ENCODE peak calls at places on chromosomes 11 and 22, in five cellular contexts. One of them, this sample, is unnamed.

GRCh38 chr11:123063396-123064267 is 1.7 kb upstream of the HSPA8 start:
- DNase-seq in Calu3: peak; percentile 27
- DNase-seq in activated naive CD8-positive, alpha-beta T cell treated with anti-CD3 and anti-CD28 coated beads, Interleukin-2, amount 50 U/mL, for 24 hours: peak; percentile 40
- DNase-seq in iPS DF 19.7: no peak
- DNase-seq in ACHN: peak; percentile 57
- DNase-seq in this sample: peak; percentile 34

GRCh38 chr22:27420186-27420816 is 381.3 kb downstream of the MN1 start:
- DNase-seq in ACHN: no peak
- DNase-seq in Calu3: no peak
- DNase-seq in iPS DF 19.7: no peak
- DNase-seq in activated naive CD8-positive, alpha-beta T cell treated with anti-CD3 and anti-CD28 coated beads, Interleukin-2, amount 50 U/mL, for 24 hours: no peak
- DNase-seq in this sample: no peak

GRCh38 chr11:86765146-86765663 is 35.1 kb upstream of the PRSS23 start:
- DNase-seq in activated naive CD8-positive, alpha-beta T cell treated with anti-CD3 and anti-CD28 coated beads, Interleukin-2, amount 50 U/mL, for 24 hours: no peak
- DNase-seq in iPS DF 19.7: no peak
- DNase-seq in Calu3: no peak
- DNase-seq in ACHN: no peak
- DNase-seq in this sample: no peak

GRCh38 chr11:35629914-35630313 is 11.7 kb downstream of the FJX1 start:
- DNase-seq in Calu3: peak; percentile 68
- DNase-seq in iPS DF 19.7: no peak
- DNase-seq in activated naive CD8-positive, alpha-beta T cell treated with anti-CD3 and anti-CD28 coated beads, Interleukin-2, amount 50 U/mL, for 24 hours: no peak
- DNase-seq in ACHN: peak; percentile 99
- DNase-seq in this sample: peak; percentile 85

GRCh38 chr22:37241351-37242142 is 2.5 kb downstream of the RAC2 start:
- DNase-seq in ACHN: no peak
- DNase-seq in Calu3: no peak
- DNase-seq in iPS DF 19.7: no peak
- DNase-seq in activated naive CD8-positive, alpha-beta T cell treated with anti-CD3 and anti-CD28 coated beads, Interleukin-2, amount 50 U/mL, for 24 hours: peak; percentile 67
- DNase-seq in this sample: no peak

GRCh38 chr11:75024068-75024449 is 35.3 kb downstream of the NEU3 start:
- DNase-seq in activated naive CD8-positive, alpha-beta T cell treated with anti-CD3 and anti-CD28 coated beads, Interleukin-2, amount 50 U/mL, for 24 hours: no peak
- DNase-seq in ACHN: no peak
- DNase-seq in iPS DF 19.7: no peak
- DNase-seq in Calu3: no peak
- DNase-seq in this sample: no peak

GRCh38 chr11:133906746-133907145 is 50.0 kb downstream of the IGSF9B start:
- DNase-seq in iPS DF 19.7: no peak
- DNase-seq in activated naive CD8-positive, alpha-beta T cell treated with anti-CD3 and anti-CD28 coated beads, Interleukin-2, amount 50 U/mL, for 24 hours: no peak
- DNase-seq in Calu3: no peak
- DNase-seq in ACHN: no peak
- DNase-seq in this sample: no peak

GRCh38 chr22:41528938-41529561 is 15.2 kb downstream of the POLR3H start:
- DNase-seq in iPS DF 19.7: no peak
- DNase-seq in Calu3: no peak
- DNase-seq in activated naive CD8-positive, alpha-beta T cell treated with anti-CD3 and anti-CD28 coated beads, Interleukin-2, amount 50 U/mL, for 24 hours: no peak
- DNase-seq in ACHN: no peak
- DNase-seq in this sample: no peak

GRCh38 chr11:79028214-79028613 is 412.6 kb downstream of the TENM4 start:
- DNase-seq in iPS DF 19.7: no peak
- DNase-seq in activated naive CD8-positive, alpha-beta T cell treated with anti-CD3 and anti-CD28 coated beads, Interleukin-2, amount 50 U/mL, for 24 hours: no peak
- DNase-seq in ACHN: no peak
- DNase-seq in Calu3: no peak
- DNase-seq in this sample: no peak

GRCh38 chr11:19978668-19979518 is 181.4 kb downstream of the DBX1 start:
- DNase-seq in iPS DF 19.7: no peak
- DNase-seq in ACHN: peak; percentile 77
- DNase-seq in Calu3: peak; percentile 61
- DNase-seq in activated naive CD8-positive, alpha-beta T cell treated with anti-CD3 and anti-CD28 coated beads, Interleukin-2, amount 50 U/mL, for 24 hours: peak; percentile 9
- DNase-seq in this sample: peak; percentile 71

GRCh38 chr11:76690736-76691135 is 20.2 kb upstream of the LRRC32 start:
- DNase-seq in iPS DF 19.7: no peak
- DNase-seq in Calu3: no peak
- DNase-seq in activated naive CD8-positive, alpha-beta T cell treated with anti-CD3 and anti-CD28 coated beads, Interleukin-2, amount 50 U/mL, for 24 hours: no peak
- DNase-seq in ACHN: no peak
- DNase-seq in this sample: peak; percentile 84

GRCh38 chr11:88174627-88175003 is 628 bp downstream of the RAB38 start:
- DNase-seq in activated naive CD8-positive, alpha-beta T cell treated with anti-CD3 and anti-CD28 coated beads, Interleukin-2, amount 50 U/mL, for 24 hours: peak; percentile 72
- DNase-seq in Calu3: peak; percentile 62
- DNase-seq in ACHN: peak; percentile 83
- DNase-seq in iPS DF 19.7: no peak
- DNase-seq in this sample: peak; percentile 73

GRCh38 chr11:99901175-99901574 is 785.9 kb upstream of the ARHGAP42 start:
- DNase-seq in iPS DF 19.7: no peak
- DNase-seq in Calu3: no peak
- DNase-seq in activated naive CD8-positive, alpha-beta T cell treated with anti-CD3 and anti-CD28 coated beads, Interleukin-2, amount 50 U/mL, for 24 hours: no peak
- DNase-seq in ACHN: no peak
- DNase-seq in this sample: no peak

GRCh38 chr22:24134090-24134846 is 47.0 kb upstream of the SUSD2 start:
- DNase-seq in Calu3: no peak
- DNase-seq in activated naive CD8-positive, alpha-beta T cell treated with anti-CD3 and anti-CD28 coated beads, Interleukin-2, amount 50 U/mL, for 24 hours: peak; percentile 71
- DNase-seq in iPS DF 19.7: no peak
- DNase-seq in ACHN: no peak
- DNase-seq in this sample: no peak

GRCh38 chr22:37777122-37777687 is 30.5 kb upstream of the GCAT start:
- DNase-seq in ACHN: peak; percentile 88
- DNase-seq in activated naive CD8-positive, alpha-beta T cell treated with anti-CD3 and anti-CD28 coated beads, Interleukin-2, amount 50 U/mL, for 24 hours: no peak
- DNase-seq in Calu3: peak; percentile 85
- DNase-seq in iPS DF 19.7: no peak
- DNase-seq in this sample: peak; percentile 82

GRCh38 chr11:128884054-128884453 is 7.1 kb upstream of the KCNJ5 start:
- DNase-seq in iPS DF 19.7: no peak
- DNase-seq in activated naive CD8-positive, alpha-beta T cell treated with anti-CD3 and anti-CD28 coated beads, Interleukin-2, amount 50 U/mL, for 24 hours: no peak
- DNase-seq in ACHN: no peak
- DNase-seq in Calu3: no peak
- DNase-seq in this sample: no peak

GRCh38 chr11:123475478-123475877 is 45.4 kb downstream of the GRAMD1B start:
- DNase-seq in Calu3: no peak
- DNase-seq in iPS DF 19.7: no peak
- DNase-seq in ACHN: no peak
- DNase-seq in activated naive CD8-positive, alpha-beta T cell treated with anti-CD3 and anti-CD28 coated beads, Interleukin-2, amount 50 U/mL, for 24 hours: no peak
- DNase-seq in this sample: peak; percentile 18

GRCh38 chr22:50482107-50483074 is 1.0 kb downstream of the ADM2 start:
- DNase-seq in Calu3: no peak
- DNase-seq in ACHN: no peak
- DNase-seq in iPS DF 19.7: no peak
- DNase-seq in activated naive CD8-positive, alpha-beta T cell treated with anti-CD3 and anti-CD28 coated beads, Interleukin-2, amount 50 U/mL, for 24 hours: no peak
- DNase-seq in this sample: no peak

GRCh38 chr22:42114721-42115120 is 15.9 kb downstream of the CYP2D6 start:
- DNase-seq in Calu3: no peak
- DNase-seq in iPS DF 19.7: no peak
- DNase-seq in activated naive CD8-positive, alpha-beta T cell treated with anti-CD3 and anti-CD28 coated beads, Interleukin-2, amount 50 U/mL, for 24 hours: no peak
- DNase-seq in ACHN: peak; percentile 53
- DNase-seq in this sample: no peak

GRCh38 chr11:34524696-34525095 is 11.1 kb upstream of the ELF5 start:
- DNase-seq in iPS DF 19.7: no peak
- DNase-seq in activated naive CD8-positive, alpha-beta T cell treated with anti-CD3 and anti-CD28 coated beads, Interleukin-2, amount 50 U/mL, for 24 hours: no peak
- DNase-seq in ACHN: no peak
- DNase-seq in Calu3: no peak
- DNase-seq in this sample: no peak

GRCh38 chr11:84247931-84248330 is 961.8 kb upstream of the CCDC90B start:
- DNase-seq in ACHN: no peak
- DNase-seq in iPS DF 19.7: no peak
- DNase-seq in activated naive CD8-positive, alpha-beta T cell treated with anti-CD3 and anti-CD28 coated beads, Interleukin-2, amount 50 U/mL, for 24 hours: no peak
- DNase-seq in Calu3: no peak
- DNase-seq in this sample: no peak

GRCh38 chr11:61338783-61339489 is 5.9 kb downstream of the TKFC start:
- DNase-seq in activated naive CD8-positive, alpha-beta T cell treated with anti-CD3 and anti-CD28 coated beads, Interleukin-2, amount 50 U/mL, for 24 hours: no peak
- DNase-seq in Calu3: no peak
- DNase-seq in iPS DF 19.7: no peak
- DNase-seq in ACHN: no peak
- DNase-seq in this sample: no peak

GRCh38 chr22:47281126-47282106 is 519.0 kb downstream of the TBC1D22A start:
- DNase-seq in activated naive CD8-positive, alpha-beta T cell treated with anti-CD3 and anti-CD28 coated beads, Interleukin-2, amount 50 U/mL, for 24 hours: no peak
- DNase-seq in Calu3: no peak
- DNase-seq in iPS DF 19.7: no peak
- DNase-seq in ACHN: peak; percentile 25
- DNase-seq in this sample: peak; percentile 61

GRCh38 chr11:96715208-96715607 is 325.4 kb downstream of the JRKL start:
- DNase-seq in Calu3: no peak
- DNase-seq in iPS DF 19.7: no peak
- DNase-seq in ACHN: no peak
- DNase-seq in activated naive CD8-positive, alpha-beta T cell treated with anti-CD3 and anti-CD28 coated beads, Interleukin-2, amount 50 U/mL, for 24 hours: no peak
- DNase-seq in this sample: no peak

GRCh38 chr11:33242575-33242974 is 14.6 kb upstream of the HIPK3 start:
- DNase-seq in iPS DF 19.7: no peak
- DNase-seq in Calu3: no peak
- DNase-seq in ACHN: no peak
- DNase-seq in activated naive CD8-positive, alpha-beta T cell treated with anti-CD3 and anti-CD28 coated beads, Interleukin-2, amount 50 U/mL, for 24 hours: no peak
- DNase-seq in this sample: no peak

GRCh38 chr11:36304349-36304748 is 8.3 kb downstream of the PRR5L start:
- DNase-seq in ACHN: no peak
- DNase-seq in iPS DF 19.7: no peak
- DNase-seq in Calu3: no peak
- DNase-seq in activated naive CD8-positive, alpha-beta T cell treated with anti-CD3 and anti-CD28 coated beads, Interleukin-2, amount 50 U/mL, for 24 hours: no peak
- DNase-seq in this sample: peak; percentile 26

GRCh38 chr11:132715041-132715440 is 817.3 kb downstream of the OPCML start:
- DNase-seq in activated naive CD8-positive, alpha-beta T cell treated with anti-CD3 and anti-CD28 coated beads, Interleukin-2, amount 50 U/mL, for 24 hours: no peak
- DNase-seq in ACHN: no peak
- DNase-seq in Calu3: no peak
- DNase-seq in iPS DF 19.7: no peak
- DNase-seq in this sample: peak; percentile 26

GRCh38 chr22:48488611-48489456 is 1338.8 kb downstream of the BRD1 start:
- DNase-seq in iPS DF 19.7: no peak
- DNase-seq in ACHN: no peak
- DNase-seq in activated naive CD8-positive, alpha-beta T cell treated with anti-CD3 and anti-CD28 coated beads, Interleukin-2, amount 50 U/mL, for 24 hours: no peak
- DNase-seq in Calu3: no peak
- DNase-seq in this sample: peak; percentile 84

GRCh38 chr11:89182773-89183172 is 5.1 kb downstream of the TYR start:
- DNase-seq in activated naive CD8-positive, alpha-beta T cell treated with anti-CD3 and anti-CD28 coated beads, Interleukin-2, amount 50 U/mL, for 24 hours: no peak
- DNase-seq in Calu3: no peak
- DNase-seq in ACHN: no peak
- DNase-seq in iPS DF 19.7: no peak
- DNase-seq in this sample: peak; percentile 25

GRCh38 chr11:16778876-16779275 is 40.4 kb downstream of the C11orf58 start:
- DNase-seq in iPS DF 19.7: no peak
- DNase-seq in activated naive CD8-positive, alpha-beta T cell treated with anti-CD3 and anti-CD28 coated beads, Interleukin-2, amount 50 U/mL, for 24 hours: no peak
- DNase-seq in Calu3: no peak
- DNase-seq in ACHN: no peak
- DNase-seq in this sample: no peak

GRCh38 chr11:111428113-111428876 is 49.2 kb upstream of the POU2AF1 start:
- DNase-seq in iPS DF 19.7: no peak
- DNase-seq in activated naive CD8-positive, alpha-beta T cell treated with anti-CD3 and anti-CD28 coated beads, Interleukin-2, amount 50 U/mL, for 24 hours: no peak
- DNase-seq in Calu3: no peak
- DNase-seq in ACHN: no peak
- DNase-seq in this sample: no peak

GRCh38 chr11:6413791-6414231 is 5.1 kb downstream of the APBB1 start:
- DNase-seq in ACHN: no peak
- DNase-seq in activated naive CD8-positive, alpha-beta T cell treated with anti-CD3 and anti-CD28 coated beads, Interleukin-2, amount 50 U/mL, for 24 hours: peak; percentile 61
- DNase-seq in Calu3: no peak
- DNase-seq in iPS DF 19.7: no peak
- DNase-seq in this sample: peak; percentile 41

GRCh38 chr11:19511413-19512183 is 201.0 kb upstream of the NAV2 start:
- DNase-seq in Calu3: no peak
- DNase-seq in activated naive CD8-positive, alpha-beta T cell treated with anti-CD3 and anti-CD28 coated beads, Interleukin-2, amount 50 U/mL, for 24 hours: no peak
- DNase-seq in ACHN: no peak
- DNase-seq in iPS DF 19.7: no peak
- DNase-seq in this sample: peak; percentile 25

GRCh38 chr11:119100246-119100959 is 1.2 kb downstream of the DPAGT1 start:
- DNase-seq in activated naive CD8-positive, alpha-beta T cell treated with anti-CD3 and anti-CD28 coated beads, Interleukin-2, amount 50 U/mL, for 24 hours: no peak
- DNase-seq in iPS DF 19.7: no peak
- DNase-seq in Calu3: peak; percentile 13
- DNase-seq in ACHN: peak; percentile 52
- DNase-seq in this sample: peak; percentile 40

GRCh38 chr22:46815132-46815531 is 52.7 kb downstream of the TBC1D22A start:
- DNase-seq in activated naive CD8-positive, alpha-beta T cell treated with anti-CD3 and anti-CD28 coated beads, Interleukin-2, amount 50 U/mL, for 24 hours: no peak
- DNase-seq in iPS DF 19.7: no peak
- DNase-seq in ACHN: no peak
- DNase-seq in Calu3: peak; percentile 58
- DNase-seq in this sample: no peak

GRCh38 chr11:84476581-84476980 is 1150.6 kb downstream of the DLG2 start:
- DNase-seq in activated naive CD8-positive, alpha-beta T cell treated with anti-CD3 and anti-CD28 coated beads, Interleukin-2, amount 50 U/mL, for 24 hours: no peak
- DNase-seq in Calu3: no peak
- DNase-seq in ACHN: no peak
- DNase-seq in iPS DF 19.7: no peak
- DNase-seq in this sample: no peak

GRCh38 chr11:74004694-74005615 is 3.9 kb downstream of the UCP3 start:
- DNase-seq in activated naive CD8-positive, alpha-beta T cell treated with anti-CD3 and anti-CD28 coated beads, Interleukin-2, amount 50 U/mL, for 24 hours: peak; percentile 77
- DNase-seq in ACHN: no peak
- DNase-seq in iPS DF 19.7: no peak
- DNase-seq in Calu3: no peak
- DNase-seq in this sample: no peak

GRCh38 chr11:70467196-70468085 is 69.1 kb downstream of the CTTN start:
- DNase-seq in Calu3: peak; percentile 81
- DNase-seq in iPS DF 19.7: no peak
- DNase-seq in activated naive CD8-positive, alpha-beta T cell treated with anti-CD3 and anti-CD28 coated beads, Interleukin-2, amount 50 U/mL, for 24 hours: peak; percentile 74
- DNase-seq in ACHN: peak; percentile 54
- DNase-seq in this sample: peak; percentile 77

GRCh38 chr11:108496643-108497256 is 1.4 kb downstream of the POGLUT3 start:
- DNase-seq in activated naive CD8-positive, alpha-beta T cell treated with anti-CD3 and anti-CD28 coated beads, Interleukin-2, amount 50 U/mL, for 24 hours: no peak
- DNase-seq in ACHN: no peak
- DNase-seq in Calu3: no peak
- DNase-seq in iPS DF 19.7: no peak
- DNase-seq in this sample: peak; percentile 20